ENCODE peak calls at places on chromosomes 6 and 20, in nine cellular contexts. One of them, this sample, is unnamed.
A peak's percentile ranks its signal among the peaks of the same experiment; 100 is the strongest.

GRCh38 chr20:52305029-52305645 is 113.6 kb upstream of the ZFP64 start:
- DNase-seq in G401: no peak
- DNase-seq in NCI-H1105 treated with DMSO at 0.1 percent for 48 hours: no peak
- DNase-seq in T-helper 2 cell: no peak
- DNase-seq in Caki2: no peak
- DNase-seq in RKO: no peak
- DNase-seq in effector CD4-positive, alpha-beta T cell: no peak
- DNase-seq in HCEC 1CT: no peak
- DNase-seq in choroid plexus epithelial cell: no peak
- DNase-seq in this sample: no peak

GRCh38 chr20:44131704-44132103 is 55.3 kb downstream of the JPH2 start:
- DNase-seq in HCEC 1CT: no peak
- DNase-seq in effector CD4-positive, alpha-beta T cell: no peak
- DNase-seq in G401: no peak
- DNase-seq in NCI-H1105 treated with DMSO at 0.1 percent for 48 hours: no peak
- DNase-seq in Caki2: no peak
- DNase-seq in T-helper 2 cell: no peak
- DNase-seq in RKO: no peak
- DNase-seq in choroid plexus epithelial cell: no peak
- DNase-seq in this sample: no peak

GRCh38 chr20:1462834-1463233 is 3.8 kb downstream of the NSFL1C start:
- DNase-seq in Caki2: no peak
- DNase-seq in NCI-H1105 treated with DMSO at 0.1 percent for 48 hours: no peak
- DNase-seq in effector CD4-positive, alpha-beta T cell: no peak
- DNase-seq in RKO: no peak
- DNase-seq in G401: no peak
- DNase-seq in HCEC 1CT: no peak
- DNase-seq in choroid plexus epithelial cell: no peak
- DNase-seq in T-helper 2 cell: no peak
- DNase-seq in this sample: no peak

GRCh38 chr6:163580311-163581030 is 166.0 kb downstream of the QKI start:
- DNase-seq in effector CD4-positive, alpha-beta T cell: no peak
- DNase-seq in T-helper 2 cell: no peak
- DNase-seq in G401: no peak
- DNase-seq in Caki2: no peak
- DNase-seq in HCEC 1CT: no peak
- DNase-seq in NCI-H1105 treated with DMSO at 0.1 percent for 48 hours: no peak
- DNase-seq in RKO: no peak
- DNase-seq in choroid plexus epithelial cell: no peak
- DNase-seq in this sample: no peak

GRCh38 chr6:108235121-108235520 is 25.7 kb downstream of the SNX3 start:
- DNase-seq in NCI-H1105 treated with DMSO at 0.1 percent for 48 hours: no peak
- DNase-seq in RKO: no peak
- DNase-seq in choroid plexus epithelial cell: no peak
- DNase-seq in Caki2: no peak
- DNase-seq in effector CD4-positive, alpha-beta T cell: no peak
- DNase-seq in G401: peak; percentile 37
- DNase-seq in T-helper 2 cell: no peak
- DNase-seq in HCEC 1CT: no peak
- DNase-seq in this sample: no peak

GRCh38 chr20:23774081-23774480 is 23.3 kb upstream of the CST1 start:
- DNase-seq in RKO: no peak
- DNase-seq in choroid plexus epithelial cell: no peak
- DNase-seq in HCEC 1CT: no peak
- DNase-seq in Caki2: no peak
- DNase-seq in T-helper 2 cell: no peak
- DNase-seq in G401: no peak
- DNase-seq in effector CD4-positive, alpha-beta T cell: no peak
- DNase-seq in NCI-H1105 treated with DMSO at 0.1 percent for 48 hours: no peak
- DNase-seq in this sample: no peak

GRCh38 chr20:34495928-34496327 is 20.3 kb upstream of the DYNLRB1 start:
- DNase-seq in RKO: no peak
- DNase-seq in G401: no peak
- DNase-seq in Caki2: no peak
- DNase-seq in T-helper 2 cell: no peak
- DNase-seq in HCEC 1CT: no peak
- DNase-seq in NCI-H1105 treated with DMSO at 0.1 percent for 48 hours: no peak
- DNase-seq in choroid plexus epithelial cell: no peak
- DNase-seq in effector CD4-positive, alpha-beta T cell: no peak
- DNase-seq in this sample: no peak

GRCh38 chr6:158958504-158959386 is 41.3 kb downstream of the RSPH3 start:
- DNase-seq in RKO: no peak
- DNase-seq in HCEC 1CT: no peak
- DNase-seq in effector CD4-positive, alpha-beta T cell: no peak
- DNase-seq in T-helper 2 cell: peak; percentile 6
- DNase-seq in choroid plexus epithelial cell: no peak
- DNase-seq in Caki2: no peak
- DNase-seq in NCI-H1105 treated with DMSO at 0.1 percent for 48 hours: no peak
- DNase-seq in G401: no peak
- DNase-seq in this sample: peak; percentile 13

GRCh38 chr20:6492396-6493055 is 275.0 kb upstream of the BMP2 start:
- DNase-seq in choroid plexus epithelial cell: peak; percentile 62
- DNase-seq in G401: no peak
- DNase-seq in NCI-H1105 treated with DMSO at 0.1 percent for 48 hours: no peak
- DNase-seq in effector CD4-positive, alpha-beta T cell: no peak
- DNase-seq in T-helper 2 cell: no peak
- DNase-seq in Caki2: peak; percentile 65
- DNase-seq in RKO: no peak
- DNase-seq in HCEC 1CT: peak; percentile 10
- DNase-seq in this sample: no peak

This sample was measured in stimulated activated CD4-positive, alpha-beta T cell treated with anti-CD3 and anti-CD28 coated beads, Interleukin-4, amount 100 ng/mL, for 1 hour.